ENCODE peak calls at places on chromosomes 16 and 17, in four cellular contexts. A is tibial nerve, Y is AG10803, D is BJ. X is an unnamed sample.

GRCh38 chr16:85564277-85565051 is 48.7 kb upstream of the GSE1 start:
- DNase-seq in A (no peak), D (no peak), Y (no peak), X (no peak)

GRCh38 chr17:60107526-60108257 is 29.0 kb upstream of the HEATR6 start:
- DNase-seq in A (no peak), D (no peak), Y (peak), X (peak)

GRCh38 chr16:71722801-71723536 is 1.5 kb downstream of the PHLPP2 start:
- DNase-seq in A (peak), D (no peak), Y (peak), X (peak)

GRCh38 chr17:82234211-82235055 is 5.6 kb downstream of the SLC16A3 start:
- DNase-seq in Y (no peak), D (no peak), A (no peak), X (no peak)

GRCh38 chr16:57098188-57098841 is 5.9 kb downstream of the CPNE2 start:
- DNase-seq in Y (no peak), A (no peak), D (no peak), X (no peak)

GRCh38 chr16:77584205-77584859 is 138.0 kb upstream of the NUDT7 start:
- DNase-seq in Y (peak), D (no peak), A (peak), X (peak)

GRCh38 chr17:44362964-44363612 is 565 bp downstream of the FAM171A2 start:
- DNase-seq in Y (no peak), A (no peak), D (no peak), X (no peak)

GRCh38 chr16:76976101-76976500 is 214.9 kb upstream of the MON1B start:
- DNase-seq in Y (no peak), D (no peak), A (no peak), X (no peak)

GRCh38 chr17:43952724-43953666 is 745 bp downstream of the PYY start:
- DNase-seq in Y (no peak), A (no peak), D (no peak), X (no peak)

GRCh38 chr16:15639061-15639568 is 3.8 kb downstream of the MARF1 start:
- DNase-seq in A (no peak), D (no peak), Y (no peak), X (no peak)

GRCh38 chr16:87255866-87256265 is 61.3 kb downstream of the C16orf95 start:
- DNase-seq in Y (no peak), D (no peak), A (no peak), X (no peak)

GRCh38 chr16:87461466-87461975 is 31.3 kb downstream of the ZCCHC14 start:
- DNase-seq in A (peak), Y (no peak), D (no peak), X (peak)

GRCh38 chr16:11560701-11561439 is 25.8 kb downstream of the LITAF start:
- DNase-seq in A (peak), Y (no peak), D (peak), X (no peak)

GRCh38 chr16:31473300-31474052 is 1.5 kb downstream of the TGFB1I1 start:
- DNase-seq in D (no peak), A (no peak), Y (no peak), X (no peak)

GRCh38 chr16:31470615-31471014 is 1.3 kb upstream of the TGFB1I1 start:
- DNase-seq in D (no peak), A (no peak), Y (no peak), X (no peak)

GRCh38 chr16:31471241-31471874 is 594 bp upstream of the TGFB1I1 start:
- DNase-seq in Y (no peak), A (no peak), D (no peak), X (no peak)

GRCh38 chr16:31472559-31473203 is 729 bp downstream of the TGFB1I1 start:
- DNase-seq in Y (peak), A (peak), D (peak), X (peak)

DNA sequence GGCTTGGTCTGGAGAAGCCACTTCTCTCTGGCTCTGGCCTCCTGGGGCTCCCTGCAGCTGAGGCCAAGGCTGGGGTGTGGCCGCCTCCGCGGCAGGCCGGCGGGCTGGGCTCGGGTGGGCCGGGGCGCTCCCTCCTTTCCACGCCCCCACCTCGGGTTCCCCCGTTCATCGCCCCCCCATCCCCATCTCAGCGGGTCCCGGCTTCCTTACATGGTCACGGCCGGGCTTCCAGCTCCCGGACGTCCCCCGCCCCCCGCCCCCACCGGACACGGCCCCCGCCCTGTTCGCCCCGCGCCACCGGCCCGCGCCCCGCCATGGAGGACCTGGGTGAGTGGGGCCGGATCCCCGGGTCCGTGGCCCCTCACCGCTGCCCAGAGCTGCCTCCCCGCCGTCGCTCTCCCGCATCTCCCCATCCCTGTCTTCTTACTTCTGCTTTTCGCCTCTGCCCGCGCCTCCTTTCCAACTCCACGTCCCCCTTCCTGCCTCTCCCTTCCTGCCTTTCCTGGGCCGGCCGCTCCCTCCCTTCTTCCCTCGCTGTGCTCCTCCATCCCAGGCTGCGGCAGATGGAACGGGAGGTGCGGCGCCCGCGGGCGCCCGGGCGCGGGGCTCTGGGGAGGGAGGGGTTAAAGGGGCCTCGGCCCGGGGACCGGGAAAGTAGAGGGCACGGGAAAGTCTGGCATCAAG is at the start of gene TGFB1I1:
- DNase-seq in A (peak), D (no peak), Y (peak), X (peak)
- H3K4me3 ChIP-seq in A (peak), D (peak), Y (peak), X (peak)

GRCh38 chr17:70947636-70948565 is 778.6 kb downstream of the KCNJ2 start:
- DNase-seq in D (no peak), Y (no peak), A (no peak), X (no peak)

GRCh38 chr17:70947215-70947614 is 777.9 kb downstream of the KCNJ2 start:
- DNase-seq in D (no peak), A (no peak), Y (no peak), X (no peak)

GRCh38 chr17:70945386-70945785 is 776.1 kb downstream of the KCNJ2 start:
- DNase-seq in Y (no peak), D (no peak), A (no peak), X (no peak)
- TF ChIP-seq CTCF in Y (no peak), D (no peak), A (no peak), X (no peak)

GRCh38 chr17:2797632-2798031 is 1.4 kb downstream of the RAP1GAP2 start:
- DNase-seq in Y (no peak), D (no peak), A (no peak), X (no peak)
- H3K4me3 ChIP-seq in Y (no peak), D (no peak), A (no peak), X (no peak)

GRCh38 chr17:46195217-46195855 is 2.1 kb upstream of the KANSL1 start:
- DNase-seq in Y (no peak), D (no peak), A (no peak), X (no peak)
- TF ChIP-seq CTCF in Y (no peak), D (no peak), A (no peak), X (no peak)

GRCh38 chr17:74751210-74751529 is 2.7 kb downstream of the NHERF1 start:
- DNase-seq in Y (no peak), D (no peak), A (no peak), X (no peak)
- H3K4me3 ChIP-seq in Y (no peak), D (no peak), A (no peak), X (no peak)

GRCh38 chr16:3004319-3004718 is 8.4 kb upstream of the CLDN9 start:
- DNase-seq in Y (no peak), D (no peak), A (no peak), X (no peak)

GRCh38 chr16:3004781-3005284 is 7.9 kb upstream of the CLDN9 start:
- DNase-seq in D (no peak), A (no peak), Y (no peak), X (no peak)

GRCh38 chr16:3001316-3001715 is 11.4 kb upstream of the CLDN9 start:
- DNase-seq in A (no peak), D (no peak), Y (no peak), X (no peak)

GRCh38 chr16:3000540-3000939 is 12.2 kb upstream of the CLDN9 start:
- DNase-seq in Y (no peak), D (no peak), A (no peak), X (no peak)

DNA sequence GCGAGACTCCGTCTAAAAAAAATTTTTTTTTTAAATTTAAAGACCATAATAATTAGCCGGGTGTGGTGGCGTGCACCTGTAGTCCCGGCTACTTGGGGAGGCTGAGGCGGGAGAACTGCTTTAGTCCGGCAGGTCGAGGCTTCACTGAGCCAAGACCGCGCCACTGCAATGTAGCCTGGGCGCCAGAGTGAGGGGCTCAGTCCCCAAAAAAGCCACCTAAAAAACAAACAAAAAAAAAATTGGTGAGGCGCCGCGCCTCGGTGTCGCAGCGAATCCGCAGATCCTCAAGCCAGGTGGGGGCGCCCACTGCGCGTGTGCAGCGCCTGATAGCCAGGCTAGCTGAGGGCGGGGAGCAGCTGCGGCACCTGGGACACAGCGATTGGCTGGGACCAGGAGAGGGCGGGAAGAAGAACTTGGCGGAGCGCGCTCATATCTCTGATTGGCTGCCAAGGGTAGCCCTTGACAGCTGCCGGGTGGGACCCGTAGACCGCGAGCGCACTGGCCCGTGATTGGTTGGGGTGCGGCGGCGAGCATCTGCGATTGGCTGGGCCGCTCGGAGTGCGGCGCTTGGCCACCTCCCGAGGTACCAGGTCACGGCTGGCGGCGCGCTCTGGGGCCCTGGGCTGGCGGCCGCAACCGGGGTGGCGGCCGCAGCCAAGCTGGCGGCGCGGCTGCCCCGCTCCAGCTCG is 9.0 kb upstream of the CLDN9 start:
- DNase-seq in Y (peak), A (peak), D (peak), X (peak)
- TF ChIP-seq CTCF in Y (peak), A (peak), D (peak), X (peak)

DNA sequence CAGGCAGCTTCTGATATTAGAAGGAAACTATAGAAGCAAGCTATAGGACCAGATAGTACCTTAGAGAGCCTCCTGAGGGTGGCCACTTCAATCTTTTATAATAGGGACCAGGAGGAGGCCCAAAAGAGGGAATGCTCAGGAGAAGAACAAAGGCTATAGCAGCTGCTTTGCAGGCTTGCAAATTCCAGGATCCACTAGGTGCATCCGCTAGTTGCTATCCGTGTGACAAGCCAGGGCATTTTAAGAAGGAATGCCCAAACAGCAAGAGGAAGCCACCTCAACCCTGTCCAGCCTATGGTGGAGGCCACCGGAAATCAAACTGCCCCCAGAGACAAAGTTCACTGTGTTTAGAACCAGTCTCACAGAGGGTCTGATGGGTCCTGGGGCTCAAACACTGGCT is 192.6 kb upstream of the KIF2B start:
- DNase-seq in Y (no peak), D (no peak), A (no peak), X (no peak)
- H3K4me3 ChIP-seq in Y (no peak), D (no peak), A (no peak), X (no peak)

DNA sequence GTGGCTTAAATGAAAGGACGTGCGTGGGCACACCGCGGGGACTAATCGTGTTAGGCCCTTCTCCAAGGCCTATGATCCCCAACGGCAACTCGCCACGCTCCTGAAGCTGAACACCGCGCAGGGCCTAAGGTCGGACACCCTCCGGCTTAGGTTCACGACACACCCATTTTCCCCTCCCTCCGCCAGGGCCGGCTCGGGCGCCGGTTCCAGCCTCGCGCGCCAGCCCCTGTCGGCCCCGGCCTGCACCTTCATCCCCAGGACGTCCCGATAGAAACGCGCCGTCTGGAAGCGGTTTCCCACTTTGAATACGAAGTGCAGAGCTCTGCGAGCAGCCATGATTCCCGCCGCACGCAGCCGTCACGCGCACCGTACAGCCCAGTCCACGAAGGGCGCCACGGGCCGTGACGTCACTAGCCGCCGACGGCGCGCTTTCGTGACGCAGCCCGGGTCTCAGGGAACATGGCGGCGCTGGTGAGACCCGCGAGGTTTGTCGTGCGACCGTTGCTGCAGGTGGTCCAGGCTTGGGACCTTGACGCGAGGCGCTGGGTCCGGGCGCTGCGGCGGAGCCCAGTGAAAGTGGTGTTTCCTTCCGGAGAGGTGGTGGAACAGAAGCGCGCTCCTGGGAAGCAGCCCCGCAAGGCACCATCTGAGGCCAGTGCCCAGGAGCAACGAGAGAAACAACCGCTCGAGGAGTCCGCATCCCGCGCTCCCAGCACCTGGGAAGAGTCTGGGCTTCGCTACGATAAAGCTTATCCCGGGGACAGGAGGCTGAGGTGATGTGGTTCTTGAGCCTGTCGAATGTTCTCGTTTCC is at the start of the genes GLOD4 and MRM3:
- DNase-seq in A (peak), D (peak), Y (peak), X (peak)
- TF ChIP-seq CTCF in A (peak), D (peak), Y (no peak), X (peak)